ENCODE peak calls at places on chromosomes 3 and 15, in four cellular contexts. L is lower lobe of right lung, U is GM10248, W is SK-N-SH. D is an unnamed sample.

GRCh38 chr3:195763248-195763830 is 42.6 kb downstream of the MUC20 start:
- DNase-seq in L (peak), U (no peak), W (peak), D (no peak)

GRCh38 chr3:31536417-31536991 is 3.8 kb downstream of the STT3B start:
- DNase-seq in L (no peak), U (no peak), W (no peak), D (no peak)

GRCh38 chr15:93900476-93901400 is 330.6 kb upstream of the MCTP2 start:
- DNase-seq in L (peak), U (no peak), W (no peak), D (no peak)

GRCh38 chr3:46378426-46378942 is 7.7 kb downstream of the CCR5 start:
- DNase-seq in L (peak), U (peak), W (peak), D (peak)

GRCh38 chr3:154218728-154219127 is 97.5 kb downstream of the ARHGEF26 start:
- DNase-seq in L (no peak), U (no peak), W (no peak), D (no peak)

GRCh38 chr3:127612966-127613365 is 14.8 kb downstream of the MCM2 start:
- DNase-seq in L (no peak), U (no peak), W (no peak), D (no peak)

GRCh38 chr15:70016511-70016994 is 81.2 kb downstream of the TLE3 start:
- DNase-seq in L (peak), U (peak), W (no peak), D (peak)

GRCh38 chr15:57156210-57156887 is 220.0 kb upstream of the CGNL1 start:
- DNase-seq in L (no peak), U (no peak), W (peak), D (no peak)

GRCh38 chr15:51227967-51228783 is 110.2 kb downstream of the CYP19A1 start:
- DNase-seq in L (no peak), U (peak), W (no peak), D (peak)

GRCh38 chr15:60905587-60905986 is 323.5 kb downstream of the RORA start:
- DNase-seq in L (no peak), U (no peak), W (no peak), D (peak)

GRCh38 chr3:50486219-50486888 is 17.1 kb downstream of the CACNA2D2 start:
- DNase-seq in L (no peak), U (no peak), W (no peak), D (no peak)

GRCh38 chr15:41429003-41429890 is 12.4 kb downstream of the RTF1 start:
- DNase-seq in L (no peak), U (peak), W (no peak), D (peak)

GRCh38 chr3:8529197-8529637 is 27.6 kb downstream of the LMCD1 start:
- DNase-seq in L (no peak), U (no peak), W (peak), D (no peak)

GRCh38 chr3:195196266-195196665 is 74.7 kb downstream of the XXYLT1 start:
- DNase-seq in L (no peak), U (no peak), W (peak), D (no peak)

GRCh38 chr3:124837730-124838186 is 49.4 kb downstream of the ITGB5 start:
- DNase-seq in L (no peak), U (no peak), W (peak), D (no peak)

GRCh38 chr3:172627057-172627809 is 83.6 kb downstream of the NCEH1 start:
- DNase-seq in L (no peak), U (no peak), W (no peak), D (no peak)

GRCh38 chr3:141659821-141660597 is 78.1 kb upstream of the RNF7 start:
- DNase-seq in L (peak), U (no peak), W (peak), D (no peak)

GRCh38 chr3:69806735-69807438 is 67.6 kb downstream of the MITF start:
- DNase-seq in L (no peak), U (no peak), W (no peak), D (no peak)

GRCh38 chr3:171157286-171157685 is 130.8 kb upstream of the SLC2A2 start:
- DNase-seq in L (no peak), U (no peak), W (no peak), D (no peak)

GRCh38 chr3:72586694-72587093 is 261.6 kb downstream of the SHQ1 start:
- DNase-seq in L (no peak), U (no peak), W (no peak), D (no peak)

GRCh38 chr3:45777753-45778386 is 18.5 kb downstream of the SLC6A20 start:
- DNase-seq in L (no peak), U (no peak), W (no peak), D (no peak)

GRCh38 chr3:56366641-56366984 is 101.7 kb downstream of the ERC2 start:
- DNase-seq in L (no peak), U (no peak), W (no peak), D (no peak)

GRCh38 chr3:158105124-158105709 is 1.0 kb downstream of the SHOX2 start:
- DNase-seq in L (no peak), U (peak), W (peak), D (no peak)

GRCh38 chr3:79846148-79846933 is 78.5 kb upstream of the ROBO1 start:
- DNase-seq in L (no peak), U (no peak), W (no peak), D (no peak)

GRCh38 chr3:45443459-45443858 is 55.1 kb downstream of the LARS2 start:
- DNase-seq in L (no peak), U (no peak), W (no peak), D (no peak)

GRCh38 chr3:128922804-128923459 is 43.5 kb downstream of the ACAD9 start:
- DNase-seq in L (no peak), U (no peak), W (no peak), D (no peak)

GRCh38 chr3:60890226-60890625 is 361.0 kb downstream of the FHIT start:
- DNase-seq in L (no peak), U (no peak), W (no peak), D (no peak)

GRCh38 chr3:7275396-7275795 is 414.5 kb downstream of the GRM7 start:
- DNase-seq in L (no peak), U (no peak), W (no peak), D (no peak)

GRCh38 chr3:147398841-147399534 is 7.4 kb downstream of the ZIC4 start:
- DNase-seq in L (no peak), U (no peak), W (no peak), D (no peak)

GRCh38 chr3:105829229-105829628 is 39.6 kb downstream of the CBLB start:
- DNase-seq in L (no peak), U (no peak), W (no peak), D (no peak)

GRCh38 chr3:21294768-21295167 is 456.2 kb downstream of the ZNF385D start:
- DNase-seq in L (no peak), U (no peak), W (no peak), D (no peak)

GRCh38 chr3:134603480-134603879 is 47.3 kb downstream of the KY start:
- DNase-seq in L (no peak), U (no peak), W (no peak), D (no peak)

GRCh38 chr15:56254270-56254669 is 10.6 kb upstream of the RFX7 start:
- DNase-seq in L (no peak), U (no peak), W (no peak), D (no peak)

GRCh38 chr3:171679011-171679492 is 131.2 kb downstream of the PLD1 start:
- DNase-seq in L (no peak), U (no peak), W (no peak), D (no peak)

GRCh38 chr3:9014189-9014588 is 50.9 kb upstream of the RAD18 start:
- DNase-seq in L (no peak), U (no peak), W (no peak), D (no peak)

GRCh38 chr3:19543212-19543841 is 390.7 kb downstream of the EFHB start:
- DNase-seq in L (no peak), U (peak), W (peak), D (peak)